ENCODE peak calls at places on chromosome 17, in five cellular contexts. One of them, this sample, is unnamed.

GRCh38 chr17:82060001-82060380 is 5.6 kb downstream of the DUS1L start:
- DNase-seq in HepG2: no peak
- DNase-seq in uterus: no peak
- DNase-seq in Peyer's patch: no peak
- DNase-seq in right lobe of liver: no peak
- DNase-seq in this sample: no peak

GRCh38 chr17:27423651-27424050 is 32.6 kb upstream of the KSR1 start:
- DNase-seq in HepG2: no peak
- DNase-seq in uterus: no peak
- DNase-seq in Peyer's patch: no peak
- DNase-seq in right lobe of liver: no peak
- DNase-seq in this sample: no peak

GRCh38 chr17:81480140-81480917 is 32.3 kb downstream of the ACTG1 start:
- DNase-seq in HepG2: no peak
- DNase-seq in uterus: no peak
- DNase-seq in Peyer's patch: no peak
- DNase-seq in right lobe of liver: no peak
- DNase-seq in this sample: no peak

GRCh38 chr17:13194887-13195286 is 177.1 kb upstream of the ELAC2 start:
- DNase-seq in HepG2: no peak
- DNase-seq in uterus: no peak
- DNase-seq in Peyer's patch: no peak
- DNase-seq in right lobe of liver: no peak
- DNase-seq in this sample: no peak

GRCh38 chr17:14299261-14300093 is 1.4 kb upstream of the HS3ST3B1 start:
- DNase-seq in HepG2: peak
- DNase-seq in uterus: peak
- DNase-seq in Peyer's patch: peak
- DNase-seq in right lobe of liver: peak
- DNase-seq in this sample: peak

GRCh38 chr17:13864551-13864950 is 204.8 kb upstream of the COX10 start:
- DNase-seq in HepG2: no peak
- DNase-seq in uterus: no peak
- DNase-seq in Peyer's patch: no peak
- DNase-seq in right lobe of liver: no peak
- DNase-seq in this sample: peak

GRCh38 chr17:57121308-57122042 is 36.4 kb downstream of the AKAP1 start:
- DNase-seq in HepG2: no peak
- DNase-seq in uterus: no peak
- DNase-seq in Peyer's patch: no peak
- DNase-seq in right lobe of liver: no peak
- DNase-seq in this sample: peak

GRCh38 chr17:66406701-66407644 is 104.6 kb downstream of the PRKCA start:
- DNase-seq in HepG2: no peak
- DNase-seq in uterus: no peak
- DNase-seq in Peyer's patch: no peak
- DNase-seq in right lobe of liver: no peak
- DNase-seq in this sample: no peak

GRCh38 chr17:69246726-69247375 is 18.2 kb upstream of the ABCA10 start:
- DNase-seq in HepG2: peak
- DNase-seq in uterus: no peak
- DNase-seq in Peyer's patch: no peak
- DNase-seq in right lobe of liver: no peak
- DNase-seq in this sample: peak

GRCh38 chr17:81323411-81323868 is 28.3 kb upstream of the SLC38A10 start:
- DNase-seq in HepG2: no peak
- DNase-seq in uterus: no peak
- DNase-seq in Peyer's patch: no peak
- DNase-seq in right lobe of liver: peak
- DNase-seq in this sample: peak

GRCh38 chr17:31535581-31535981 is 144.1 kb downstream of the RAB11FIP4 start:
- DNase-seq in HepG2: no peak
- DNase-seq in uterus: no peak
- DNase-seq in Peyer's patch: peak
- DNase-seq in right lobe of liver: no peak
- DNase-seq in this sample: no peak

GRCh38 chr17:66675991-66676371 is 158.9 kb upstream of the CACNG5 start:
- DNase-seq in HepG2: no peak
- DNase-seq in uterus: peak
- DNase-seq in Peyer's patch: no peak
- DNase-seq in right lobe of liver: no peak
- DNase-seq in this sample: no peak

GRCh38 chr17:45338023-45338781 is 21.4 kb upstream of the MAP3K14 start:
- DNase-seq in HepG2: no peak
- DNase-seq in uterus: no peak
- DNase-seq in Peyer's patch: no peak
- DNase-seq in right lobe of liver: peak
- DNase-seq in this sample: no peak

GRCh38 chr17:54892360-54892759 is 8.3 kb upstream of the TOM1L1 start:
- DNase-seq in HepG2: no peak
- DNase-seq in uterus: no peak
- DNase-seq in Peyer's patch: no peak
- DNase-seq in right lobe of liver: no peak
- DNase-seq in this sample: no peak

GRCh38 chr17:18950944-18951905 is 740 bp upstream of the SLC5A10 start:
- DNase-seq in HepG2: no peak
- DNase-seq in uterus: no peak
- DNase-seq in Peyer's patch: no peak
- DNase-seq in right lobe of liver: no peak
- DNase-seq in this sample: peak

GRCh38 chr17:17824119-17824779 is 12.5 kb downstream of the SREBF1 start:
- DNase-seq in HepG2: no peak
- DNase-seq in uterus: no peak
- DNase-seq in Peyer's patch: no peak
- DNase-seq in right lobe of liver: no peak
- DNase-seq in this sample: no peak
- TF ChIP-seq POLR2A in HepG2: no peak
- TF ChIP-seq POLR2A in uterus: no peak
- TF ChIP-seq POLR2A in Peyer's patch: no peak
- TF ChIP-seq POLR2A in right lobe of liver: no peak
- TF ChIP-seq POLR2A in this sample: no peak

DNA sequence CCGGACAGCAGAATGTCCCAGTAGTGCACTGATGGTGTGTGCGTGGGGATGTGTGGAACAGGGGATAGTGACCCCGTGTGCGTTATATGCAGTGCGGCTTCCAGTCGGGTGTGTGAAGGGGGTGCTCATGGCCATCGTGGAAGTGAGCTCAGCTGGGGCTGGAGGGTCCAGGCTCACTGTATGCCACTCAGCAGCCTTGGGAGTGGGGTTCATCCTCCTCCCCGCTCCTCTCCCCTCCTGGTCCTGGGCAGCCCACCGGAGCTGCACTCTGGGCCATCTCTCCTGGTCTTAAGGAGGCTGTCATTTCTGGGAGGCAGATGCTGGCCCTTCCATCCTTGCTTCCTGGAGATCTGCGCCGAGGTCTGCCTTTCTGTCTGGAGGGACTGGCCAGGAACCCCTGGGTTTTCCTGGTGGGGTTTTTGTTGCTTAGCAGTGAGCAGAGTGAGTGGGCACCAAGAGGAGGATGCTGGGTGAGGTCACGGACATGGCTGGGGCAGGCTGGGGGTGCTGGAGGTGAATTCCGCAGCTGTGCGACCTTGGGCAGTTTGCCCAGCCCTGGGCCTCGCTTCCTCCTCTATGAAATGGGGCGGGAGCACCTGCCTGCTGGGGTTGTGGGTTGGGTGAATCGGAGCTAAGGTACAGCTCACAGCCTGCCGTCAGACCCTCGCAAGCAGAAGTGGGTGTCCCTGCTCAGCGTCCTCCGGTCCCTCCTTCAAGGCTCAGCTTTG is 164.1 kb downstream of the SEC14L1 start:
- DNase-seq in HepG2: peak
- DNase-seq in uterus: no peak
- DNase-seq in Peyer's patch: no peak
- DNase-seq in right lobe of liver: no peak
- DNase-seq in this sample: no peak
- H3K4me3 ChIP-seq in HepG2: no peak
- H3K4me3 ChIP-seq in uterus: no peak
- H3K4me3 ChIP-seq in Peyer's patch: no peak
- H3K4me3 ChIP-seq in right lobe of liver: no peak
- H3K4me3 ChIP-seq in this sample: no peak

DNA sequence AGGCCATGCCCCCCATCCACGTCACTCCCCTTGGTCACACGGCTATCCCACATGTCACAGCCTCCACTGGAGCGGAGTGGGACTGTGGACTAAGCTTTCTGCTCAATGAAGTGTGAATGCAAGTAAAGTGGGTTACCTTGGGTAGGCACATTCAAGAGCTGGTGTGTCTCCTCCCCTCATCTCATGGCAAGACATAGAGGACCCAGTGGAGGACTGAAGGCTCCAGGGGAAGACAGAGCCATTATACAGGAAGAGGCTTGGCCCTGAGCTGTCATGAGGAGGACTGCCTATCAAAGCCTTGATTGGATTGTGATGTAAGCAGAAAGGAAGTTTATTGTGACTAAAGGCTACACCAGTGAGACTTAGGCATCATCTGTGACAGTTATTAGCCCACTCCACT is 129.2 kb upstream of the CCL2 start:
- DNase-seq in HepG2: no peak
- DNase-seq in uterus: no peak
- DNase-seq in Peyer's patch: no peak
- DNase-seq in right lobe of liver: no peak
- DNase-seq in this sample: no peak
- TF ChIP-seq POLR2A in HepG2: no peak
- TF ChIP-seq POLR2A in uterus: no peak
- TF ChIP-seq POLR2A in Peyer's patch: no peak
- TF ChIP-seq POLR2A in right lobe of liver: no peak
- TF ChIP-seq POLR2A in this sample: no peak

GRCh38 chr17:15507896-15508295 is 40.5 kb upstream of the CDRT4 start:
- DNase-seq in HepG2: no peak
- DNase-seq in uterus: no peak
- DNase-seq in Peyer's patch: no peak
- DNase-seq in right lobe of liver: no peak
- DNase-seq in this sample: no peak

GRCh38 chr17:15509095-15509494 is 41.7 kb upstream of the CDRT4 start:
- DNase-seq in HepG2: no peak
- DNase-seq in uterus: no peak
- DNase-seq in Peyer's patch: no peak
- DNase-seq in right lobe of liver: no peak
- DNase-seq in this sample: no peak

GRCh38 chr17:15507001-15507400 is 39.6 kb upstream of the CDRT4 start:
- DNase-seq in HepG2: no peak
- DNase-seq in uterus: no peak
- DNase-seq in Peyer's patch: no peak
- DNase-seq in right lobe of liver: no peak
- DNase-seq in this sample: no peak

GRCh38 chr17:15510361-15510760 is 42.9 kb upstream of the CDRT4 start:
- DNase-seq in HepG2: no peak
- DNase-seq in uterus: no peak
- DNase-seq in Peyer's patch: no peak
- DNase-seq in right lobe of liver: no peak
- DNase-seq in this sample: no peak

DNA sequence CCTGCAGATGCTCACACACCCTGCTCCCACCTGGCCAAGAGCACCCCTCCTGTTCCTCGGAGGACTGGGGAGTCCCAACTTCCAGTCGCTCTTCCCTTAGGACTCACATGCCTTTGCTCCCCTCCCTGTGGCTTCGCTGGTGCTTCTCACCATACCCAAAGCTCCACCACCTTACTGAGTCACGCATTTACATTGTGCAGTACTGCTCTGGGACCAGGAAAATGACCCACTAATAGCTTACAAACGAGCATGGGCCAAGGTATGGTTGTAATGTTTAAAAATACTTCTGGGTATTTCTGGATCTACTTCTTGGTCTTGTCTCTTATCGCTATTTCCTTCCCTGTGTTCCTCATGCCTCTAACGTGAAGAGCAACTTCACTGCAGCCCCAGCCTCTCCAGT is 41.0 kb upstream of the CDRT4 start:
- DNase-seq in HepG2: no peak
- DNase-seq in uterus: no peak
- DNase-seq in Peyer's patch: no peak
- DNase-seq in right lobe of liver: no peak
- DNase-seq in this sample: no peak
- H3K4me3 ChIP-seq in HepG2: no peak
- H3K4me3 ChIP-seq in uterus: no peak
- H3K4me3 ChIP-seq in Peyer's patch: no peak
- H3K4me3 ChIP-seq in right lobe of liver: no peak
- H3K4me3 ChIP-seq in this sample: no peak

GRCh38 chr17:36601303-36602029 is at the start of gene MRM1:
- DNase-seq in HepG2: peak
- DNase-seq in uterus: peak
- DNase-seq in Peyer's patch: peak
- DNase-seq in right lobe of liver: peak
- DNase-seq in this sample: peak
- TF ChIP-seq POLR2A in HepG2: peak
- TF ChIP-seq POLR2A in uterus: peak
- TF ChIP-seq POLR2A in Peyer's patch: peak
- TF ChIP-seq POLR2A in right lobe of liver: peak
- TF ChIP-seq POLR2A in this sample: peak

DNA sequence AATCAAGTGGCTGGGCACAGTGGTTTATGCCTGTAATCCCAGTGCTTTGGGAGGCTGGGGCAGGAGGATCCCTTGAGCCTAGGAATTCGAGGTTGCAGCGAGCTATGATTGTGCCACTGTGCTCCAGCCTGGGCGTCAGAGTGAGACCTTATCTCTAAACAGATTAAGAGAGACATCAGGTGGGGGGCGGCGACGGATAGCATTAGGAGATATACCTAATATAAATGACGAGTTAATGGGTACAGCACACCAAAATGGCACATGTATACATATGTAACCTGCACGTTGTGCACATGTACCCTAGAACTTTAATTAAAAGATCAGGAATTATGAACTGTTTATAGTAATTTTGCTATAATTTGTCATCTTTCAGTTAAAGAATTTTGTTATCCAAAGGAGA is 10.3 kb downstream of the RAD51C start:
- DNase-seq in HepG2: no peak
- DNase-seq in uterus: no peak
- DNase-seq in Peyer's patch: no peak
- DNase-seq in right lobe of liver: no peak
- DNase-seq in this sample: no peak
- H3K4me3 ChIP-seq in HepG2: no peak
- H3K4me3 ChIP-seq in uterus: no peak
- H3K4me3 ChIP-seq in Peyer's patch: no peak
- H3K4me3 ChIP-seq in right lobe of liver: no peak
- H3K4me3 ChIP-seq in this sample: no peak

This sample was measured in NB4.